ENCODE peak calls at places on chromosomes 11 and 22, in six cellular contexts. One of them, this sample, is unnamed.

GRCh38 chr11:38819986-38820385 is 2221.9 kb upstream of the RAG2 start:
- DNase-seq in body of pancreas: no peak
- DNase-seq in RWPE1: no peak
- DNase-seq in AG09319: no peak
- DNase-seq in fibroblast of the conjunctiva: no peak
- DNase-seq in stimulated activated CD8-positive, alpha-beta memory T cell treated with anti-CD3 and anti-CD28 coated beads, Interleukin-12 subunit alpha, Interleukin-12 subunit beta, amount 100 ng/mL, for 4 hours: no peak
- DNase-seq in this sample: no peak

GRCh38 chr11:128630367-128631230 is 43.2 kb upstream of the ETS1 start:
- DNase-seq in AG09319: peak
- DNase-seq in stimulated activated CD8-positive, alpha-beta memory T cell treated with anti-CD3 and anti-CD28 coated beads, Interleukin-12 subunit alpha, Interleukin-12 subunit beta, amount 100 ng/mL, for 4 hours: peak
- DNase-seq in fibroblast of the conjunctiva: peak
- DNase-seq in RWPE1: peak
- DNase-seq in body of pancreas: peak
- DNase-seq in this sample: peak

GRCh38 chr11:65525659-65526480 is 987 bp downstream of the SCYL1 start:
- DNase-seq in body of pancreas: no peak
- DNase-seq in fibroblast of the conjunctiva: no peak
- DNase-seq in AG09319: no peak
- DNase-seq in RWPE1: no peak
- DNase-seq in stimulated activated CD8-positive, alpha-beta memory T cell treated with anti-CD3 and anti-CD28 coated beads, Interleukin-12 subunit alpha, Interleukin-12 subunit beta, amount 100 ng/mL, for 4 hours: no peak
- DNase-seq in this sample: no peak

GRCh38 chr22:17268501-17269223 is 49.4 kb upstream of the ADA2 start:
- DNase-seq in AG09319: no peak
- DNase-seq in RWPE1: no peak
- DNase-seq in fibroblast of the conjunctiva: no peak
- DNase-seq in body of pancreas: no peak
- DNase-seq in stimulated activated CD8-positive, alpha-beta memory T cell treated with anti-CD3 and anti-CD28 coated beads, Interleukin-12 subunit alpha, Interleukin-12 subunit beta, amount 100 ng/mL, for 4 hours: no peak
- DNase-seq in this sample: no peak

GRCh38 chr11:76371170-76371569 is 9.8 kb downstream of the THAP12 start:
- DNase-seq in fibroblast of the conjunctiva: peak
- DNase-seq in body of pancreas: peak
- DNase-seq in RWPE1: peak
- DNase-seq in AG09319: no peak
- DNase-seq in stimulated activated CD8-positive, alpha-beta memory T cell treated with anti-CD3 and anti-CD28 coated beads, Interleukin-12 subunit alpha, Interleukin-12 subunit beta, amount 100 ng/mL, for 4 hours: no peak
- DNase-seq in this sample: no peak

GRCh38 chr11:18739684-18740083 is 13.7 kb upstream of the IGSF22 start:
- DNase-seq in RWPE1: no peak
- DNase-seq in body of pancreas: no peak
- DNase-seq in AG09319: no peak
- DNase-seq in stimulated activated CD8-positive, alpha-beta memory T cell treated with anti-CD3 and anti-CD28 coated beads, Interleukin-12 subunit alpha, Interleukin-12 subunit beta, amount 100 ng/mL, for 4 hours: no peak
- DNase-seq in fibroblast of the conjunctiva: no peak
- DNase-seq in this sample: no peak

GRCh38 chr11:123523539-123523938 is 93.5 kb downstream of the GRAMD1B start:
- DNase-seq in stimulated activated CD8-positive, alpha-beta memory T cell treated with anti-CD3 and anti-CD28 coated beads, Interleukin-12 subunit alpha, Interleukin-12 subunit beta, amount 100 ng/mL, for 4 hours: no peak
- DNase-seq in RWPE1: no peak
- DNase-seq in body of pancreas: no peak
- DNase-seq in AG09319: no peak
- DNase-seq in fibroblast of the conjunctiva: no peak
- DNase-seq in this sample: no peak

GRCh38 chr22:32502346-32502745 is 27.7 kb downstream of the FBXO7 start:
- DNase-seq in stimulated activated CD8-positive, alpha-beta memory T cell treated with anti-CD3 and anti-CD28 coated beads, Interleukin-12 subunit alpha, Interleukin-12 subunit beta, amount 100 ng/mL, for 4 hours: no peak
- DNase-seq in AG09319: no peak
- DNase-seq in RWPE1: no peak
- DNase-seq in fibroblast of the conjunctiva: no peak
- DNase-seq in body of pancreas: no peak
- DNase-seq in this sample: no peak

GRCh38 chr11:78742430-78742829 is 167.8 kb upstream of the NARS2 start:
- DNase-seq in RWPE1: peak
- DNase-seq in body of pancreas: peak
- DNase-seq in AG09319: no peak
- DNase-seq in stimulated activated CD8-positive, alpha-beta memory T cell treated with anti-CD3 and anti-CD28 coated beads, Interleukin-12 subunit alpha, Interleukin-12 subunit beta, amount 100 ng/mL, for 4 hours: no peak
- DNase-seq in fibroblast of the conjunctiva: no peak
- DNase-seq in this sample: peak

GRCh38 chr22:20783844-20784723 is 10.2 kb downstream of the SERPIND1 start:
- DNase-seq in stimulated activated CD8-positive, alpha-beta memory T cell treated with anti-CD3 and anti-CD28 coated beads, Interleukin-12 subunit alpha, Interleukin-12 subunit beta, amount 100 ng/mL, for 4 hours: no peak
- DNase-seq in body of pancreas: peak
- DNase-seq in fibroblast of the conjunctiva: peak
- DNase-seq in RWPE1: peak
- DNase-seq in AG09319: peak
- DNase-seq in this sample: no peak

GRCh38 chr11:127628463-127628785 is 627.9 kb upstream of the KIRREL3 start:
- DNase-seq in fibroblast of the conjunctiva: no peak
- DNase-seq in stimulated activated CD8-positive, alpha-beta memory T cell treated with anti-CD3 and anti-CD28 coated beads, Interleukin-12 subunit alpha, Interleukin-12 subunit beta, amount 100 ng/mL, for 4 hours: no peak
- DNase-seq in AG09319: no peak
- DNase-seq in RWPE1: no peak
- DNase-seq in body of pancreas: no peak
- DNase-seq in this sample: no peak

GRCh38 chr11:57471496-57471895 is 11.2 kb downstream of the RTN4RL2 start:
- DNase-seq in fibroblast of the conjunctiva: no peak
- DNase-seq in AG09319: no peak
- DNase-seq in RWPE1: no peak
- DNase-seq in stimulated activated CD8-positive, alpha-beta memory T cell treated with anti-CD3 and anti-CD28 coated beads, Interleukin-12 subunit alpha, Interleukin-12 subunit beta, amount 100 ng/mL, for 4 hours: no peak
- DNase-seq in body of pancreas: peak
- DNase-seq in this sample: peak

GRCh38 chr11:78941226-78941851 is 366.7 kb upstream of the NARS2 start:
- DNase-seq in body of pancreas: no peak
- DNase-seq in stimulated activated CD8-positive, alpha-beta memory T cell treated with anti-CD3 and anti-CD28 coated beads, Interleukin-12 subunit alpha, Interleukin-12 subunit beta, amount 100 ng/mL, for 4 hours: no peak
- DNase-seq in RWPE1: no peak
- DNase-seq in fibroblast of the conjunctiva: no peak
- DNase-seq in AG09319: no peak
- DNase-seq in this sample: no peak

GRCh38 chr22:27335102-27335660 is 466.4 kb downstream of the MN1 start:
- DNase-seq in stimulated activated CD8-positive, alpha-beta memory T cell treated with anti-CD3 and anti-CD28 coated beads, Interleukin-12 subunit alpha, Interleukin-12 subunit beta, amount 100 ng/mL, for 4 hours: no peak
- DNase-seq in AG09319: no peak
- DNase-seq in body of pancreas: no peak
- DNase-seq in fibroblast of the conjunctiva: no peak
- DNase-seq in RWPE1: no peak
- DNase-seq in this sample: no peak

GRCh38 chr22:48663297-48663696 is 1164.4 kb downstream of the BRD1 start:
- DNase-seq in fibroblast of the conjunctiva: no peak
- DNase-seq in stimulated activated CD8-positive, alpha-beta memory T cell treated with anti-CD3 and anti-CD28 coated beads, Interleukin-12 subunit alpha, Interleukin-12 subunit beta, amount 100 ng/mL, for 4 hours: no peak
- DNase-seq in body of pancreas: no peak
- DNase-seq in RWPE1: no peak
- DNase-seq in AG09319: no peak
- DNase-seq in this sample: no peak

GRCh38 chr11:18046116-18046777 is at the start of gene TPH1:
- DNase-seq in RWPE1: peak
- DNase-seq in body of pancreas: peak
- DNase-seq in fibroblast of the conjunctiva: no peak
- DNase-seq in AG09319: no peak
- DNase-seq in stimulated activated CD8-positive, alpha-beta memory T cell treated with anti-CD3 and anti-CD28 coated beads, Interleukin-12 subunit alpha, Interleukin-12 subunit beta, amount 100 ng/mL, for 4 hours: no peak
- DNase-seq in this sample: peak